ENCODE peak calls at places on chromosomes 12 and 14, in six cellular contexts. T is activated naive CD4-positive, alpha-beta T cell treated with anti-CD3 and anti-CD28 coated beads, Interleukin-2, amount 50 U/mL, for 72 hours; P is globus pallidus; J is GDM1; S is NCI-H510A treated with DMSO at 0.1 percent for 48 hours; D is lung. E is an unnamed sample.

GRCh38 chr12:20950248-20950647 is 139.7 kb downstream of the SLCO1B3 start:
- DNase-seq in S (no peak), D (no peak), P (no peak), T (no peak), J (no peak), E (peak; percentile 26)

GRCh38 chr12:78571953-78572352 is 292.6 kb upstream of the SYT1 start:
- DNase-seq in T (no peak), D (no peak), P (no peak), S (no peak), J (no peak), E (no peak)

GRCh38 chr14:104202259-104203070 is 64.1 kb downstream of the KIF26A start:
- DNase-seq in S (no peak), T (no peak), P (no peak), D (peak; percentile 50), J (no peak), E (peak; percentile 47)

GRCh38 chr12:92492291-92492690 is 210.5 kb upstream of the PLEKHG7 start:
- DNase-seq in S (no peak), D (no peak), P (no peak), T (no peak), J (no peak), E (no peak)

GRCh38 chr12:4807116-4807783 is 87.0 kb downstream of the GALNT8 start:
- DNase-seq in J (no peak), D (no peak), T (no peak), P (no peak), S (no peak), E (no peak)

GRCh38 chr12:92539966-92540791 is 162.6 kb upstream of the PLEKHG7 start:
- DNase-seq in J (no peak), P (no peak), S (peak; percentile 24), T (no peak), D (no peak), E (no peak)

GRCh38 chr12:77723308-77723707 is 107.4 kb upstream of the NAV3 start:
- DNase-seq in S (no peak), J (no peak), T (no peak), D (no peak), P (no peak), E (no peak)

GRCh38 chr14:30759172-30760125 is 114.9 kb upstream of the COCH start:
- DNase-seq in P (no peak), S (no peak), T (no peak), D (no peak), J (no peak), E (no peak)

GRCh38 chr12:2669560-2669959 is 125.2 kb upstream of the FKBP4 start:
- DNase-seq in J (no peak), T (peak; percentile 26), P (no peak), S (no peak), D (no peak), E (no peak)

GRCh38 chr12:112822056-112822455 is 30.5 kb downstream of the RPH3A start:
- DNase-seq in P (no peak), J (no peak), D (no peak), T (no peak), S (peak; percentile 50), E (no peak)

GRCh38 chr14:85565862-85566296 is 35.9 kb downstream of the FLRT2 start:
- DNase-seq in D (no peak), P (no peak), T (no peak), J (no peak), S (no peak), E (no peak)

GRCh38 chr12:94458882-94459772 is 540 bp downstream of the CEP83 start:
- DNase-seq in S (peak; percentile 46), D (no peak), J (no peak), P (no peak), T (no peak), E (no peak)